ENCODE peak calls at places on chromosomes 3 and 15, in ten cellular contexts. A is transverse colon, M is breast epithelium, Y is GM12891, F is HepG2, Z is suprapubic skin, V is HCT116, W is stomach, S is H1, P is spleen. G is an unnamed sample.

GRCh38 chr3:78762121-78762520 is 1005.7 kb downstream of the ROBO1 start:
- DNase-seq in A (no peak), M (no peak), Y (no peak), F (no peak), Z (no peak), V (no peak), W (no peak), S (no peak), P (no peak), G (no peak)

GRCh38 chr3:155651489-155652223 is 93.2 kb downstream of the PLCH1 start:
- DNase-seq in A (no peak), M (no peak), Y (no peak), F (no peak), Z (no peak), V (no peak), W (no peak), S (no peak), P (no peak), G (no peak)

GRCh38 chr15:89363770-89364169 is 29.1 kb upstream of the POLG start:
- DNase-seq in A (no peak), M (no peak), Y (no peak), F (no peak), Z (no peak), V (no peak), W (no peak), S (no peak), P (no peak), G (no peak)

GRCh38 chr3:100210777-100211145 is 50.0 kb upstream of the TBC1D23 start:
- DNase-seq in A (no peak), M (no peak), Y (no peak), F (no peak), Z (no peak), V (no peak), W (no peak), S (no peak), P (no peak), G (no peak)

GRCh38 chr3:13313813-13314212 is 106.3 kb downstream of the NUP210 start:
- DNase-seq in A (no peak), M (no peak), Y (no peak), F (no peak), Z (no peak), V (no peak), W (no peak), S (no peak), P (no peak), G (no peak)

GRCh38 chr3:183491923-183492848 is 63.3 kb downstream of the KLHL6 start:
- DNase-seq in A (no peak), M (no peak), Y (no peak), F (no peak), Z (peak), V (no peak), W (no peak), S (peak), P (no peak), G (no peak)

GRCh38 chr15:40282144-40282869 is 557 bp downstream of the ANKRD63 start:
- DNase-seq in A (peak), M (no peak), Y (peak), F (peak), Z (no peak), V (no peak), W (peak), S (peak), P (peak), G (peak)

GRCh38 chr3:194098036-194098871 is 37.7 kb upstream of the HES1 start:
- DNase-seq in A (no peak), M (no peak), Y (no peak), F (no peak), Z (no peak), V (no peak), W (no peak), S (no peak), P (no peak), G (no peak)

GRCh38 chr3:13379191-13379830 is 40.8 kb downstream of the NUP210 start:
- DNase-seq in A (no peak), M (no peak), Y (no peak), F (no peak), Z (no peak), V (no peak), W (no peak), S (no peak), P (no peak), G (no peak)

GRCh38 chr3:14097616-14098391 is 26.9 kb downstream of the CHCHD4 start:
- DNase-seq in A (no peak), M (no peak), Y (no peak), F (no peak), Z (no peak), V (no peak), W (no peak), S (no peak), P (no peak), G (no peak)

GRCh38 chr3:19250959-19251610 is 102.8 kb downstream of the KCNH8 start:
- DNase-seq in A (no peak), M (no peak), Y (no peak), F (peak), Z (no peak), V (no peak), W (no peak), S (no peak), P (no peak), G (no peak)

GRCh38 chr3:190229632-190230424 is 92.4 kb downstream of the CLDN1 start:
- DNase-seq in A (no peak), M (no peak), Y (no peak), F (peak), Z (no peak), V (no peak), W (no peak), S (no peak), P (no peak), G (no peak)

GRCh38 chr15:29008846-29009245 is 123.1 kb downstream of the APBA2 start:
- DNase-seq in A (no peak), M (no peak), Y (no peak), F (no peak), Z (no peak), V (no peak), W (no peak), S (no peak), P (no peak), G (no peak)

GRCh38 chr3:31993843-31994242 is 12.3 kb downstream of the ZNF860 start:
- DNase-seq in A (no peak), M (no peak), Y (no peak), F (no peak), Z (no peak), V (no peak), W (no peak), S (no peak), P (no peak), G (no peak)

GRCh38 chr3:127964816-127965215 is 49.8 kb downstream of the KBTBD12 start:
- DNase-seq in A (no peak), M (no peak), Y (no peak), F (no peak), Z (no peak), V (no peak), W (no peak), S (no peak), P (no peak), G (no peak)

GRCh38 chr3:47003461-47004368 is 24.2 kb downstream of the NBEAL2 start:
- DNase-seq in A (no peak), M (no peak), Y (peak), F (no peak), Z (peak), V (no peak), W (no peak), S (no peak), P (peak), G (peak)

GRCh38 chr15:25802285-25802830 is 60.8 kb downstream of the ATP10A start:
- DNase-seq in A (no peak), M (no peak), Y (no peak), F (no peak), Z (no peak), V (no peak), W (no peak), S (no peak), P (no peak), G (no peak)

GRCh38 chr15:88956263-88956662 is 43.1 kb upstream of the MFGE8 start:
- DNase-seq in A (no peak), M (no peak), Y (no peak), F (no peak), Z (no peak), V (no peak), W (no peak), S (no peak), P (no peak), G (no peak)

GRCh38 chr3:65412591-65412990 is 626.1 kb downstream of the MAGI1 start:
- DNase-seq in A (peak), M (no peak), Y (no peak), F (peak), Z (no peak), V (no peak), W (peak), S (no peak), P (no peak), G (no peak)

GRCh38 chr3:136042608-136043221 is 77.2 kb downstream of the PPP2R3A start:
- DNase-seq in A (no peak), M (no peak), Y (peak), F (peak), Z (no peak), V (peak), W (no peak), S (no peak), P (no peak), G (peak)

GRCh38 chr3:62622553-62623174 is 249.3 kb upstream of the FEZF2 start:
- DNase-seq in A (no peak), M (no peak), Y (peak), F (peak), Z (no peak), V (peak), W (no peak), S (no peak), P (no peak), G (no peak)

GRCh38 chr3:16837602-16838001 is 47.2 kb upstream of the PLCL2 start:
- DNase-seq in A (no peak), M (no peak), Y (no peak), F (no peak), Z (no peak), V (no peak), W (no peak), S (peak), P (no peak), G (no peak)

GRCh38 chr15:52523192-52523591 is 5.5 kb downstream of the MYO5A start:
- DNase-seq in A (no peak), M (no peak), Y (no peak), F (no peak), Z (no peak), V (no peak), W (no peak), S (no peak), P (no peak), G (no peak)

GRCh38 chr15:101099183-101099582 is 152.7 kb downstream of the CHSY1 start:
- DNase-seq in A (no peak), M (no peak), Y (no peak), F (no peak), Z (no peak), V (no peak), W (no peak), S (no peak), P (no peak), G (no peak)

GRCh38 chr15:51089699-51090098 is 5.0 kb downstream of the TNFAIP8L3 start:
- DNase-seq in A (no peak), M (no peak), Y (no peak), F (no peak), Z (no peak), V (no peak), W (no peak), S (no peak), P (no peak), G (no peak)

GRCh38 chr15:68581725-68582124 is 2.9 kb downstream of the CORO2B start:
- DNase-seq in A (no peak), M (no peak), Y (no peak), F (no peak), Z (no peak), V (no peak), W (no peak), S (no peak), P (peak), G (no peak)

DNA sequence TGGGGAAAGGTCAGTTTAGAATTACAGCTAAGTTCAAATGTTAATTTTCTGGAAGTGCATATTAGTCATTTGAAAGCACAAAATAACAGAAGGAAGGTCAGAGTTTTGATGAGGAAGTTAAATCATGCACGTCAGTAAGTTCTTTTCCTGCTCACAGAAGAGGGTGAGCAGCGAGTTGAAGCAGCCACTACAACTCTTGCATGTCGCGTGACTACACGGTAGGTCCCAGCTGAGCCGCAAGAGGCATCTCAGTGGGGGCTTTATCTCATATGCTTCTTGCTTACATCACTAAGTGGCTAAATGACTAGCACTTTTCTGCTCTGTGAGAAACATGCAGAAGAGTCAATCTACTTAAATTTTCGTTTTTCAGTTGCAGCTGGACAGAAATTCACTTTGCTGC is 21.3 kb upstream of the SEC62 start:
- DNase-seq in A (peak), M (no peak), Y (no peak), F (no peak), Z (no peak), V (no peak), W (peak), S (no peak), P (peak), G (no peak)
- TF ChIP-seq POLR2AphosphoS5 in A (no peak), M (no peak), Y (no peak), F (no peak), Z (no peak), V (no peak), W (no peak), S (no peak), P (peak), G (no peak)

GRCh38 chr3:58627580-58627894 is 39.0 kb downstream of the FAM3D start:
- DNase-seq in A (no peak), M (peak), Y (no peak), F (no peak), Z (no peak), V (no peak), W (peak), S (no peak), P (no peak), G (no peak)

GRCh38 chr3:58625196-58625595 is 41.4 kb downstream of the FAM3D start:
- DNase-seq in A (no peak), M (no peak), Y (no peak), F (no peak), Z (no peak), V (no peak), W (no peak), S (no peak), P (no peak), G (no peak)

GRCh38 chr3:58628823-58629562 is 37.6 kb downstream of the FAM3D start:
- DNase-seq in A (peak), M (no peak), Y (no peak), F (peak), Z (no peak), V (no peak), W (no peak), S (no peak), P (no peak), G (no peak)

GRCh38 chr3:58627941-58628340 is 38.6 kb downstream of the FAM3D start:
- DNase-seq in A (no peak), M (no peak), Y (no peak), F (no peak), Z (no peak), V (no peak), W (no peak), S (no peak), P (no peak), G (no peak)

DNA sequence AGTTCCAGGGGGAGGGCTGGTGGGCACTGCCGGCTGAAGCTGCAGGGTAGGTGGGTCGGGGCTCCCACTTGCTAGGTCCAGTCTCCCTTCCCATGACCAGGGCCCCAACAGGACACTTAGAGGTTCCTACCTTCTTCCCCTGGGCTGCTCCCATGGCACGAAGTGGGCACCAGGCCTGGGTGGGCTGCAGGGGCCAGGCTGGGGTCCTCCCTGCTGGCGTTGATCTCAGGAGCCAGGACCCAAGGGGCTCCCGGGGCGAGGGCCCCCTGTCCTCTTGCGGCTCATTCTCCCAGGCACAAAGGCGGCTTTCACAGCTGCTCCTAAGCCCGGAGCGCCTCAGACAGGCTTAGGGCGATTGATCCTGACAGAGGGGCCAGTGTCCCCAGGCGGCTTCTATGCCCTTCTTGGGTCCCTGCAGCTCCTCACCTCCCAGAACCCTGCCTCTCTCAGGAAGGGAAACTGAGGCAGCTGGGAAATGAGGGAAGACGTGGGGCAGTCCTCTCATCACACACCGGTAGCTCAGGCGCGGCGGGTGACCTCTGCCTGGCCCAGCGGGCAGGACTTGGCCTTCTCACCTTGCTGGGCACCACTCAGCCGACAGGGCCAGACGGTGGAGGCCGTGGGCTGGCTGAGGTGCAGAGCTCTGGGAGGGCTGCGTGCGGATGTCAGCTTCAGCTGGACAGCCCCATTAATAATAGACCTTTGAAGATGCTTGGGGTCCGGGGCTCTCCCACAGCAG is 39.6 kb downstream of the FAM3D start:
- DNase-seq in A (no peak), M (no peak), Y (no peak), F (no peak), Z (no peak), V (no peak), W (no peak), S (no peak), P (no peak), G (no peak)
- TF ChIP-seq POLR2A in A (no peak), M (no peak), Y (no peak), F (no peak), Z (no peak), V (no peak), W (no peak), S (no peak), P (no peak), G (no peak)

DNA sequence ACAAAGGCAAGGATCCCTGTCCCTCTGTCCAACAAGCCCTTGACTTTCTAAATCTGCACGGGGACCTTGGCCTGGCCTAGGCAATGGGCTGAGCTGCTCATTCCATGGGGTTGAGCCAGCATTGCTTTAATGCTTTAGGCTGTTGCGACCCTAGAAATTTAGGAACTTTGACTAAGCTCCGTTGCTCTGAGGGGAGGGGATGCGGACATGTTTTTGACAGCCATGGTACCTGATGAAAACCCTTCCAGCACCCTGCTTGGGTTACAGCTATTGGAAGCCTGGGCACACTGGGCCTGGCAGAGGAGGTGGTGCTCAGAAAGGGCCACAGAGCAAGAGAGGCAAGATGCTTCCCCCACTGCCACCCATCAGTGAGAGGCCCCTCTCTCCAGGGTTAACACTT is 37.1 kb downstream of the SYNM start:
- DNase-seq in A (no peak), M (no peak), Y (no peak), F (no peak), Z (no peak), V (no peak), W (no peak), S (no peak), P (no peak), G (no peak)
- TF ChIP-seq POLR2AphosphoS5 in A (no peak), M (no peak), Y (no peak), F (no peak), Z (no peak), V (no peak), W (no peak), S (no peak), P (no peak), G (no peak)

DNA sequence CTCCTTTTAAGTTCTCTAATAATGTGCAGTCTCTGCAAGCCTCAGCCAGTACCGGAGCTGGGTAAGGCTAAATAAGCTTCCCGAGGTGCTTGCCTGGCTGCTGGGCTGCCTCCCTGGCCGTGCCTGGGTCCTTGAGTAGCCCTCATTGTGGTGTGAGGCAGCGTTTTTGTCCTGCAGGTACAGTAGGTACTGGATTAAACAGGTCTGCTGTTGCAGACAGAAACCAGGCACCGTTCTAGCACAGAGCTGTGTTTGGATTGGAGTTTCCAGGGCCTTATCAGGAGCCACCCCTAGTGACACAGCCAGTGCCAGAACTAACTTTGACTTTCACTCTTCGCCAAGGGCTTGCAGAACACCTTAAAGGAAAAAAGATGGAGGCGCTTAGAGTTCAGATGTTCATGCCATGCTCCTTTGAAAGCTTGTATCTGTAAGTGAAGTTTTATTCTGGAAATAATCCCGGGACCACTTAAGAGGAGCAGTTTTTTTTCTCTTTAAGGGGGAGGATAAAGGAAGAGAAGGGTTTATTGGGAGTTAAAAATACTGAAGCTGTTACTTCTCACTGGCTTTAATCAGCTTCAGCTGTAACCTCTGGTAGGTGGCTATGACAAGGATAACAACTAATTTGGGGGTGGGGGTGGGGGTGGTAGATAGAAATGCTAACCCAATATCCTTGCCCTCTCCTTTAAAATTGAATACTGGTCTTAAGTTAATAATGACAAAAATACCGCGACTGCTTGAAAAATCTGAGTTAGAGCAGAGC is 126.8 kb downstream of the MITF start:
- DNase-seq in A (peak), M (no peak), Y (no peak), F (no peak), Z (no peak), V (no peak), W (peak), S (no peak), P (no peak), G (no peak)
- TF ChIP-seq POLR2A in A (no peak), M (no peak), Y (no peak), F (no peak), Z (no peak), V (no peak), W (no peak), S (no peak), P (no peak), G (no peak)

GRCh38 chr3:186044427-186044826 is 64.5 kb downstream of the ETV5 start:
- DNase-seq in A (no peak), M (no peak), Y (no peak), F (peak), Z (no peak), V (no peak), W (peak), S (peak), P (no peak), G (no peak)

GRCh38 chr3:186042521-186043202 is 66.2 kb downstream of the ETV5 start:
- DNase-seq in A (no peak), M (no peak), Y (no peak), F (no peak), Z (no peak), V (no peak), W (no peak), S (no peak), P (no peak), G (no peak)

GRCh38 chr3:186042036-186042435 is 66.9 kb downstream of the ETV5 start:
- DNase-seq in A (no peak), M (no peak), Y (no peak), F (no peak), Z (no peak), V (no peak), W (no peak), S (no peak), P (no peak), G (no peak)

GRCh38 chr3:186046838-186047237 is 62.1 kb downstream of the ETV5 start:
- DNase-seq in A (no peak), M (no peak), Y (no peak), F (no peak), Z (no peak), V (no peak), W (no peak), S (no peak), P (no peak), G (no peak)

GRCh38 chr3:186044973-186045372 is 63.9 kb downstream of the ETV5 start:
- DNase-seq in A (no peak), M (no peak), Y (no peak), F (peak), Z (no peak), V (no peak), W (peak), S (peak), P (no peak), G (no peak)
- TF ChIP-seq POLR2AphosphoS5 in A (no peak), M (no peak), Y (no peak), F (no peak), Z (no peak), V (no peak), W (no peak), S (no peak), P (no peak), G (no peak)

GRCh38 chr3:188683032-188683491 is 488.7 kb upstream of the TPRG1 start:
- DNase-seq in A (no peak), M (no peak), Y (no peak), F (peak), Z (no peak), V (no peak), W (no peak), S (no peak), P (no peak), G (no peak)
- TF ChIP-seq POLR2A in A (no peak), M (no peak), Y (no peak), F (no peak), Z (no peak), V (no peak), W (no peak), S (no peak), P (no peak), G (no peak)